ENCODE peak calls at places on chromosomes 5 and 9, in ten cellular contexts. E is neural progenitor cell; W is HEK293T; X is CD4-positive, alpha-beta memory T cell; I is NCI-H2029; Z is adrenal gland; D is fibroblast of mammary gland; M is T follicular helper cell; U is GM19239; Q is cardiac septum. G is an unnamed sample.

GRCh38 chr9:33117306-33117705 is 40.8 kb upstream of the SMU1 start:
- DNase-seq in X (no peak), Z (no peak), E (no peak), Q (no peak), D (peak), U (no peak), W (no peak), M (no peak), I (no peak), G (no peak)

GRCh38 chr9:123322771-123323481 is 33.1 kb upstream of the CRB2 start:
- DNase-seq in U (no peak), I (peak), D (no peak), M (peak), W (no peak), Q (no peak), Z (no peak), X (peak), E (no peak), G (peak)

GRCh38 chr9:124940521-124940893 is 376 bp downstream of the GOLGA1 start:
- DNase-seq in Q (no peak), W (no peak), U (no peak), Z (no peak), M (no peak), D (no peak), E (no peak), I (peak), X (no peak), G (no peak)

GRCh38 chr9:136502196-136502595 is 19.4 kb upstream of the SEC16A start:
- DNase-seq in D (no peak), U (no peak), I (no peak), M (no peak), Q (no peak), Z (no peak), E (no peak), W (no peak), X (no peak), G (no peak)

GRCh38 chr5:2797160-2797559 is 45.7 kb upstream of the IRX2 start:
- DNase-seq in Q (no peak), E (no peak), U (no peak), Z (no peak), I (peak), D (no peak), X (no peak), M (no peak), W (no peak), G (no peak)

GRCh38 chr9:92141144-92142129 is 26.2 kb upstream of the SPTLC1 start:
- DNase-seq in W (no peak), D (peak), U (no peak), I (no peak), Q (no peak), E (peak), X (no peak), M (no peak), Z (peak), G (no peak)

GRCh38 chr9:38066907-38067610 is 2.0 kb downstream of the SHB start:
- DNase-seq in I (no peak), U (no peak), X (peak), W (no peak), Z (peak), M (no peak), D (no peak), E (peak), Q (peak), G (peak)

GRCh38 chr5:109506556-109506955 is 96.8 kb upstream of the PJA2 start:
- DNase-seq in Z (no peak), E (no peak), Q (no peak), U (no peak), D (no peak), M (no peak), W (no peak), X (no peak), I (no peak), G (no peak)

GRCh38 chr9:121282309-121283071 is 14.5 kb downstream of the GSN start:
- DNase-seq in I (peak), U (no peak), X (no peak), W (no peak), Q (peak), M (no peak), Z (no peak), E (no peak), D (peak), G (no peak)

GRCh38 chr9:93812410-93812668 is 142.8 kb downstream of the BARX1 start:
- DNase-seq in D (no peak), X (no peak), Q (no peak), U (no peak), W (no peak), E (no peak), M (no peak), I (peak), Z (no peak), G (no peak)

GRCh38 chr5:64628901-64629300 is 61.4 kb upstream of the SHISAL2B start:
- DNase-seq in M (no peak), X (no peak), Q (no peak), E (no peak), Z (no peak), W (no peak), U (no peak), D (peak), I (no peak), G (no peak)

GRCh38 chr5:111694183-111694582 is 62.8 kb downstream of the NREP start:
- DNase-seq in Q (no peak), D (peak), I (no peak), Z (no peak), W (no peak), U (no peak), M (no peak), X (no peak), E (no peak), G (no peak)

GRCh38 chr9:97851450-97851883 is 1.6 kb upstream of the FOXE1 start:
- DNase-seq in I (no peak), U (no peak), X (no peak), Z (no peak), D (no peak), E (peak), Q (peak), W (no peak), M (no peak), G (no peak)

GRCh38 chr9:81575976-81576375 is 113.4 kb downstream of the TLE1 start:
- DNase-seq in Q (no peak), X (no peak), U (no peak), Z (no peak), M (no peak), E (no peak), I (no peak), W (no peak), D (peak), G (no peak)

GRCh38 chr5:157546456-157547100 is 29.0 kb downstream of the ADAM19 start:
- DNase-seq in E (no peak), U (no peak), W (no peak), X (no peak), M (no peak), D (peak), Q (no peak), Z (no peak), I (no peak), G (no peak)

GRCh38 chr5:157390179-157390923 is 69.7 kb upstream of the NIPAL4 start:
- DNase-seq in U (no peak), E (no peak), Z (peak), I (no peak), W (no peak), X (peak), D (peak), Q (no peak), M (no peak), G (peak)

GRCh38 chr5:43190755-43191603 is 1.0 kb upstream of the NIM1K start:
- DNase-seq in Q (no peak), E (peak), W (no peak), Z (no peak), D (peak), I (no peak), X (no peak), M (no peak), U (no peak), G (no peak)

GRCh38 chr5:96253140-96253539 is 179.9 kb downstream of the PCSK1 start:
- DNase-seq in D (no peak), Z (no peak), X (no peak), W (no peak), Q (no peak), E (no peak), M (no peak), I (no peak), U (no peak), G (no peak)

GRCh38 chr9:107733530-107733907 is 243.9 kb upstream of the KLF4 start:
- DNase-seq in U (no peak), E (no peak), M (no peak), W (no peak), X (no peak), D (peak), Q (peak), I (no peak), Z (peak), G (no peak)

GRCh38 chr5:169803077-169803981 is 166.3 kb downstream of the DOCK2 start:
- DNase-seq in X (no peak), Z (no peak), M (no peak), D (peak), U (no peak), Q (no peak), E (no peak), I (no peak), W (no peak), G (no peak)

GRCh38 chr5:7261900-7262299 is 134.0 kb upstream of the ADCY2 start:
- DNase-seq in E (no peak), Z (no peak), X (no peak), U (no peak), I (no peak), D (no peak), M (no peak), W (no peak), Q (no peak), G (no peak)

GRCh38 chr5:141664733-141665461 is 13.7 kb upstream of the FCHSD1 start:
- DNase-seq in X (peak), D (peak), M (peak), U (peak), W (peak), I (peak), Q (peak), E (peak), Z (peak), G (peak)

GRCh38 chr5:86909461-86909881 is 291.7 kb downstream of the COX7C start:
- DNase-seq in U (no peak), M (no peak), Z (no peak), W (no peak), X (no peak), E (no peak), Q (no peak), D (peak), I (no peak), G (no peak)

GRCh38 chr9:107648153-107648716 is 158.7 kb upstream of the KLF4 start:
- DNase-seq in M (no peak), X (no peak), Z (no peak), W (no peak), Q (no peak), E (no peak), I (no peak), U (no peak), D (peak), G (no peak)

GRCh38 chr5:28451478-28451877 is 1413.1 kb upstream of the CDH9 start:
- DNase-seq in U (no peak), E (no peak), Z (no peak), M (no peak), X (no peak), D (no peak), Q (no peak), I (no peak), W (no peak), G (no peak)

GRCh38 chr9:38031594-38031993 is 37.4 kb downstream of the SHB start:
- DNase-seq in U (no peak), E (no peak), I (no peak), X (no peak), Q (no peak), Z (no peak), W (no peak), M (no peak), D (no peak), G (no peak)

GRCh38 chr5:7638456-7638855 is 212.5 kb downstream of the CFAP90 start:
- DNase-seq in M (no peak), W (no peak), D (no peak), U (no peak), Q (no peak), I (no peak), X (no peak), Z (no peak), E (no peak), G (no peak)

GRCh38 chr5:84088996-84089395 is 295.7 kb downstream of the EDIL3 start:
- DNase-seq in Z (no peak), W (peak), U (no peak), M (no peak), Q (no peak), X (no peak), D (peak), E (peak), I (no peak), G (no peak)

GRCh38 chr9:136409557-136410455 is 608 bp downstream of the ENTR1 start:
- DNase-seq in Q (no peak), Z (no peak), W (peak), X (peak), I (no peak), E (peak), U (peak), D (peak), M (no peak), G (peak)

GRCh38 chr5:51391175-51391574 is 7.9 kb downstream of the ISL1 start:
- DNase-seq in E (no peak), D (no peak), M (no peak), Z (no peak), I (no peak), W (no peak), X (no peak), U (no peak), Q (no peak), G (no peak)

GRCh38 chr9:132150256-132150655 is 11.6 kb upstream of the NTNG2 start:
- DNase-seq in Z (no peak), X (no peak), U (no peak), Q (no peak), E (no peak), D (no peak), I (no peak), M (no peak), W (no peak), G (no peak)

GRCh38 chr9:88745281-88746001 is 210.5 kb downstream of the NXNL2 start:
- DNase-seq in X (no peak), U (no peak), I (no peak), E (no peak), W (no peak), Q (no peak), D (peak), M (no peak), Z (no peak), G (no peak)

GRCh38 chr9:121298689-121299112 is 30.7 kb downstream of the GSN start:
- DNase-seq in D (peak), X (no peak), E (peak), U (no peak), Q (peak), M (no peak), I (peak), W (no peak), Z (no peak), G (no peak)

GRCh38 chr9:124040935-124041816 is 29.6 kb downstream of the LHX2 start:
- DNase-seq in E (peak), Z (peak), X (peak), I (no peak), D (no peak), U (peak), W (peak), M (peak), Q (no peak), G (peak)

GRCh38 chr5:89613222-89613956 is 730.4 kb upstream of the MEF2C start:
- DNase-seq in U (peak), M (no peak), I (no peak), Z (no peak), X (no peak), D (peak), E (no peak), Q (no peak), W (no peak), G (no peak)

GRCh38 chr9:4206718-4207117 is 93.2 kb downstream of the GLIS3 start:
- DNase-seq in Z (no peak), U (no peak), X (no peak), E (no peak), I (no peak), Q (no peak), M (no peak), W (no peak), D (no peak), G (no peak)

GRCh38 chr5:73093943-73094342 is 26.4 kb upstream of the TMEM171 start:
- DNase-seq in E (no peak), Z (peak), U (no peak), X (no peak), D (peak), I (no peak), W (no peak), M (no peak), Q (no peak), G (no peak)

GRCh38 chr5:160367261-160367660 is 3.2 kb downstream of the C1QTNF2 start:
- DNase-seq in D (no peak), Z (no peak), Q (no peak), U (no peak), X (no peak), W (no peak), M (no peak), I (no peak), E (no peak), G (no peak)

GRCh38 chr9:136835932-136836901 is 6.1 kb upstream of the AJM1 start:
- DNase-seq in E (no peak), D (no peak), I (no peak), M (no peak), X (no peak), Z (no peak), U (no peak), W (no peak), Q (no peak), G (no peak)

GRCh38 chr5:73370620-73371583 is 77.7 kb downstream of the FOXD1 start:
- DNase-seq in Q (no peak), W (no peak), I (no peak), M (no peak), U (no peak), E (no peak), D (peak), X (no peak), Z (no peak), G (no peak)